ENCODE peak calls at places on chromosomes 11 and 22, in five cellular contexts. W, M, B, P and Y are unnamed samples.

GRCh38 chr22:23282089-23282501 is 101.8 kb downstream of the BCR start:
- DNase-seq in W (peak), M (no peak), B (peak), P (peak), Y (no peak)

GRCh38 chr22:46936378-46936916 is 174.0 kb downstream of the TBC1D22A start:
- DNase-seq in W (no peak), M (no peak), B (no peak), P (no peak), Y (no peak)

GRCh38 chr22:21690401-21690801 is 24.6 kb downstream of the PPIL2 start:
- DNase-seq in W (no peak), M (no peak), B (no peak), P (no peak), Y (no peak)

GRCh38 chr22:17554814-17555213 is 8.5 kb upstream of the SLC25A18 start:
- DNase-seq in W (no peak), M (no peak), B (no peak), P (no peak), Y (no peak)

GRCh38 chr22:29006346-29006745 is 55.3 kb downstream of the C22orf31 start:
- DNase-seq in W (no peak), M (no peak), B (no peak), P (no peak), Y (no peak)

GRCh38 chr11:70552441-70553150 is 154.3 kb downstream of the CTTN start:
- DNase-seq in W (no peak), M (no peak), B (no peak), P (no peak), Y (no peak)

GRCh38 chr11:70067591-70068341 is 10.4 kb upstream of the ANO1 start:
- DNase-seq in W (no peak), M (no peak), B (no peak), P (no peak), Y (no peak)

GRCh38 chr11:24515632-24516031 is 18.8 kb downstream of the LUZP2 start:
- DNase-seq in W (no peak), M (no peak), B (no peak), P (no peak), Y (no peak)

GRCh38 chr22:35719212-35719869 is 1.7 kb downstream of the APOL5 start:
- DNase-seq in W (no peak), M (no peak), B (no peak), P (no peak), Y (no peak)

GRCh38 chr11:70503878-70504240 is 105.5 kb downstream of the CTTN start:
- DNase-seq in W (no peak), M (no peak), B (peak), P (no peak), Y (peak)

GRCh38 chr11:132072044-132072879 is 701.8 kb downstream of the NTM start:
- DNase-seq in W (peak), M (no peak), B (no peak), P (no peak), Y (no peak)

GRCh38 chr22:37802310-37803194 is 5.2 kb upstream of the GCAT start:
- DNase-seq in W (peak), M (no peak), B (peak), P (peak), Y (peak)

GRCh38 chr11:44840085-44840478 is 110.6 kb downstream of the TP53I11 start:
- DNase-seq in W (no peak), M (no peak), B (no peak), P (no peak), Y (no peak)